ENCODE peak calls at places on chromosomes 12 and 14, in seven cellular contexts. J is A549, W is ascending aorta, E is SK-N-SH, C is left lung, T is heart left ventricle, N is GM23338. S is an unnamed sample.
A peak's percentile ranks its signal among the peaks of the same experiment; 100 is the strongest.

GRCh38 chr14:96649327-96649601 is 147.1 kb downstream of the PAPOLA start:
- DNase-seq in C (no peak), E (no peak), N (no peak), T (no peak), J (no peak), W (no peak), S (no peak)

GRCh38 chr12:66831495-66831894 is 152.6 kb upstream of the GRIP1 start:
- DNase-seq in N (no peak), E (no peak), T (no peak), J (no peak), C (no peak), W (no peak), S (no peak)

GRCh38 chr12:57874166-57875108 is 27.9 kb upstream of the CTDSP2 start:
- DNase-seq in J (no peak), C (no peak), W (no peak), E (no peak), N (no peak), T (no peak), S (no peak)

GRCh38 chr14:56304456-56304855 is 186.2 kb downstream of the PELI2 start:
- DNase-seq in J (no peak), C (no peak), T (no peak), N (no peak), E (no peak), W (no peak), S (no peak)

GRCh38 chr12:106205208-106206069 is 42.4 kb downstream of the CKAP4 start:
- DNase-seq in W (no peak), C (no peak), E (no peak), T (peak; percentile 85), J (peak; percentile 61), N (peak; percentile 25), S (no peak)

GRCh38 chr12:68505915-68506314 is 104.8 kb upstream of the RAP1B start:
- DNase-seq in J (no peak), E (no peak), W (no peak), C (no peak), N (no peak), T (no peak), S (no peak)

GRCh38 chr14:70707138-70708038 is 65.7 kb downstream of the TTC9 start:
- DNase-seq in J (peak; percentile 32), E (no peak), T (no peak), N (peak; percentile 30), W (no peak), C (peak; percentile 52), S (no peak)

GRCh38 chr12:106585862-106586534 is 3.2 kb downstream of the RFX4 start:
- DNase-seq in W (no peak), J (peak; percentile 50), C (no peak), E (peak; percentile 47), N (peak; percentile 86), T (no peak), S (no peak)

GRCh38 chr12:58919271-58920101 is 818 bp downstream of the LRIG3 start:
- DNase-seq in J (peak; percentile 41), E (no peak), W (peak; percentile 67), C (peak; percentile 43), N (peak; percentile 38), T (peak; percentile 35), S (peak; percentile 15)

DNA sequence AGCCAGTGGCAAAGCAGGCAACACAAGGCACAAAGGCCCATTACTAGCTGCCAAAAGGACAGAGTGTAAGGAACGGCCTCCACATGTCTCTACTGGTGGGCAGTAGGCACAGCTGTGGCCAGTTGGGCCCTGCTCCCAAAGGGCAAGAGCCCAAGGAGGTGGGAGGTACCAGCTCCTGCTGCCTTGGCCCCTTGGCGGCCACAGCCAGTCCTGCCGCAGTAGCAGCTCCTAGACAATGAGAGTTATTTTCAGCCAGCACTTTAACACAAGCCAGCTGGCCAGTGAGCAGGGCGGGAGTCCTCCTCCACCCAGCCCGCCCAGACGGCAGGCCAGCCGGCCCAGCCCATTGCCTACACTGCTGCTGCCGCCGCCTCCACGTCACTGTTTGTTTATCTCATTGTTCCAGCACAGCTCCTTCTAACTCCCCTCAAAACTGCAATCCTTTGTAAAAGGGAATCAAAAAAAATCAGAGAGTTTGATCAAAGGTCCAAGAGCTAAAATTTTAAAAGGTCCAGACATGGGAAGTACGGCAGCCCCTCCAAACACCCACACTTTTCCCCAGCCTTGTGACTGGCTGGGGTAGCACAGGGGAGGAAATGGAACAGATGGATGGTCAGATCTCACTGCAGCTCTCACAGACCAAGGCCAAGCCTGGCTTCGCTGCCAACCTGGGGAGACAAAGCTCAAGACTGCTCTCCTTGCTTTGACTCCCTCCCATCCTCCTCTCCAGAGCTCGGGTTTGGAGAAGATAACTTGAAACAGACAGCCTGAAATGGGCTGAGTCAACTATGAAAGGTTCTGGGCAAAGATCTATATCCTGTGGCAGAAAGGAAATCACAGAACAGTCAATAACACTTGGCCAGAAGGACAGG is 33.5 kb downstream of the FMNL3 start:
- DNase-seq in W (peak; percentile 96), E (peak; percentile 89), T (peak; percentile 96), J (no peak), N (peak; percentile 79), C (peak; percentile 90), S (peak; percentile 24)
- TF ChIP-seq CTCF in W (peak; percentile 35), E (peak; percentile 44), T (peak; percentile 42), J (no peak), N (no peak), C (peak; percentile 32), S (no peak)

DNA sequence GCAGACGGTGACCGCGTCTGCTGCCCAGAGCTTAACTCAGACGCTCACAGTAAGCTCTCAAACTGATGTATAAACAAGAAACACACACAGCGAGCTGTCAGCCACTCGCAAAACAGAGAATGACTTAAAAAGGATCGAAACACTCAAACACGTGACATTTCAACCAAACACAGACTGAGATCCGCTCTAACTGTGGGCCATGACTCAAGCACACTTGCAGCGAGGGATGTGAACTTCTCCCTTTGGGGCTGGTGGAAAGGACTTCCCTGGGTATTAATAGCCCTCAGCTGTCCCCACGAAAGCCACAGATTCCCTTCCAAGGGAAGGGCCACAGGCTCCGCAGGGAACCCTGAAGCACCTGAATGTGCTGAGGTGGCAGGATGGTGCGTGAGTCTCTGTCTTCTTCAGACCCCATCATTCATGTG is 29.1 kb downstream of the CCDC88C start:
- DNase-seq in T (no peak), W (no peak), J (no peak), C (no peak), N (no peak), E (no peak), S (no peak)
- H3K4me3 ChIP-seq in T (no peak overlapping the region), W (no peak overlapping the region), J (no peak overlapping the region), C (no peak overlapping the region), N (no peak overlapping the region), E (no peak overlapping the region), S (no peak overlapping the region)

DNA sequence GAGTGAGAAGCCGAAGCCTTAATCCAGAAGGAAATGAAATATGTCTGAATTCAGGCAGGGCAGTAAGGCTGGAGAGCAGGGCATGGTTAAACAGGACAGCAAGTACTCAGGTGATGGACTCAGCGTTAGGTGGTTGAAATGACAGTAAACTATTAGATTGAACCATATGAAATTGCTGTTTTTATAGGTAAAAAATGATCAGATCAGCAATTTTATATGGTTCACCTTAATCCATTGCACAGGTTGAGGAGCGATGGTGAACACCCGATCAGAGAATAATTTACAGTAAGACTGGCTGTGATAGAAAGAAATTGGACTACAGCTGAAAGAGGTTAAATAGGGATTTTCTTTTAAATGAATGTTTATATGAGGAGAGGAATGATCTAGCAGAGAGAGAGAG is 56.6 kb downstream of the TTC6 start:
- DNase-seq in E (no peak), C (no peak), W (no peak), J (no peak), T (no peak), N (no peak), S (no peak)
- H3K4me1 ChIP-seq in E (no peaks in the 10 kb centered on the region), C (no peaks in the 10 kb centered on the region), W (no peaks in the 10 kb centered on the region), J (peaks cover 9% of the 10 kb centered on the region), T (no peaks in the 10 kb centered on the region), N (peaks cover 17% of the 10 kb centered on the region), S (peaks cover 11% of the 10 kb centered on the region)

GRCh38 chr12:50129297-50129696 is 17.3 kb downstream of the COX14 start:
- DNase-seq in E (no peak), J (no peak), W (no peak), T (no peak), N (no peak), C (no peak), S (no peak)

GRCh38 chr12:50127546-50127945 is 15.5 kb downstream of the COX14 start:
- DNase-seq in N (no peak), C (no peak), E (no peak), J (no peak), W (no peak), T (peak; percentile 63), S (no peak)

DNA sequence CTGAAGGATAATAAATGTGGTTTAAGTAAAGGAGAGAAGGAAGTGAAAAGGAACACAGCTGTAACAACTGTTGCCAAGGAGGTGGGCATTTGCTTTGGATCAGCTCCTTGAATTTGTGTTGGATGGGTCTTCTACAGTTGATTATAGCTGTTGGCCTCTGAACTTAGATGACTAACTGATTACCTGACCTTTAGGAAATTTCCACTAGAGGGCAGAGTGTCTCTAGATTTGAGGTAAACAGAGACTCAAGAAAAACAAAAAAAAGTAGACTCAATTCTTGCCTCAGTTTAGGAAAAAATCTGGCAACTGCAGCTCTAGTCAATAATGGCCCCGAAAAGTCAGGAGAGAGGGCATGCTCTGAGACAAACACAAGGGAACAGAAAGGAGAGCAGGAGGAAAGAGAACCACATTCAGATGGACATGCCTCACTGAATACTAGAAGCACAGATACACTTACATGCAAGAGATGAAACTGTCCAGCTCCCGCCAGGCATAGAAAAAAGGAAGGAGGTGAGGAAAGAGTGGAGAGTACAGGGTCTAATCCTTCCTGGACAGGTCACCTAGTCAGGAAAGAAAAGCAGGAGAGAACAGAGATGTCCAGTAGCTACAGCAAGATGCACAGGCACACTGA is 20.6 kb downstream of the COX14 start:
- DNase-seq in C (no peak), J (no peak), W (no peak), N (peak; percentile 82), E (peak; percentile 38), T (no peak), S (no peak)
- TF ChIP-seq CTCF in C (peak; percentile 27), J (no peak), W (no peak), N (peak; percentile 84), E (peak; percentile 80), T (peak; percentile 24), S (peak; percentile 73)

DNA sequence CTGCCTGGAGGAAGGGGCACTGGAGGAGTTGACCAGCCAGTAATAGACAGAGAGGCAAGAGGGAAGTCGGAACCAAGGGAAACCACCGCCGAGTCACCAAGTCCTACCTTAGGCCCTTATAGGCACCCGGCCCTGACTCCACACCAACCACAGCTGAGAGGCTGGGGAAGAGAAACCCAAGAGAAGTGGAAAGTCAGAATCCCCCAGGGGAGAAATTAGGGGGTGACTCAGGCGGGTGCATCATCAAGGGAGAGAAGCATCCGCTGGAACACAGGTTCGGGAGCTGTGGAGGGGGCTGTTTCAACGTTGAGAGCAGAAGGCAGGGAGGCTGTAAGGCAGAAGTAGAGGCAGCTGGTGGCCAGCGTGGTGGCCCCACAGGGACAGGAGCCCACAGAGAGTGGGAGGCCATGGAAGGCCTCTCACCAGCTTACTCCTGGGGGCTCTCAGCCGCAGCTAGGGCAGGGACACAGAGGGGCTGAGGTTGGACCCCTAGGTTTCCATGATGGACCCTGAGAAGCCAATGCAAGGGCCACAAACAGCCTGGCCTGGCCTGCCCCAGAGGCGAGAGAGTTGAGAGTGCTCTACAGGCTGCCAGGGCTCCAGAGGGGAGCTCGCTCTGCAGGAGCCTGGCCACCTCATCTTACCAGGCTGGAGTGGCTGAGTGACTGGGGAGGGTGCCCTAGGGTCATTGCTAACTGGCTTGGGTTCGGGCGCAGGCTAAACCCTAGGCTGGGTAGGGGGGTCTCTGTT is 1.4 kb upstream of the TRMT61A start:
- DNase-seq in N (no peak), W (no peak), J (no peak), C (no peak), E (no peak), T (no peak), S (no peak)
- H3K4me3 ChIP-seq in N (no peak overlapping the region), W (no peak overlapping the region), J (peak overlapping the region; percentile 100), C (no peak overlapping the region), E (no peak overlapping the region), T (peak overlapping the region; percentile 88), S (peak overlapping the region; percentile 85)

S was measured in Caco-2.